ENCODE peak calls at places on chromosomes 2 and 18, in eight cellular contexts. V is stimulated activated CD4-positive, alpha-beta T cell treated with anti-CD3 and anti-CD28 coated beads, Interleukin-1b, Interleukin-23, amount 100 ng/mL, for 24 hours; U is NCI-H774; W is A549; Y is progenitor cell of endocrine pancreas; K is NCI-H1694; A is Peyer's patch; L is psoas muscle. I is an unnamed sample.

GRCh38 chr2:28414583-28414982 is 21.9 kb downstream of the FOSL2 start:
- DNase-seq in K (no peak), A (no peak), V (no peak), L (no peak), Y (no peak), W (no peak), U (no peak), I (no peak)

GRCh38 chr2:187825108-187825507 is 270.9 kb upstream of the TFPI start:
- DNase-seq in W (no peak), K (no peak), L (no peak), A (no peak), Y (no peak), V (no peak), U (no peak), I (no peak)

GRCh38 chr2:49225126-49225525 is 70.8 kb upstream of the FSHR start:
- DNase-seq in U (no peak), L (no peak), W (no peak), K (no peak), V (no peak), A (no peak), Y (no peak), I (no peak)

GRCh38 chr2:73894475-73894850 is 1.7 kb downstream of the ACTG2 start:
- DNase-seq in Y (no peak), V (no peak), W (no peak), A (no peak), L (no peak), K (no peak), U (no peak), I (no peak)

GRCh38 chr18:21439453-21439852 is 161.1 kb downstream of the ESCO1 start:
- DNase-seq in V (no peak), U (no peak), L (no peak), Y (no peak), W (no peak), A (peak), K (no peak), I (no peak)

GRCh38 chr2:100427111-100427510 is 9.6 kb upstream of the CHST10 start:
- DNase-seq in L (no peak), W (no peak), Y (no peak), V (no peak), U (no peak), A (no peak), K (no peak), I (no peak)

GRCh38 chr18:21262979-21263378 is 20.9 kb downstream of the GREB1L start:
- DNase-seq in Y (no peak), W (no peak), U (no peak), A (no peak), V (no peak), L (no peak), K (no peak), I (no peak)

GRCh38 chr18:41881285-41881684 is 73.7 kb upstream of the PIK3C3 start:
- DNase-seq in L (no peak), W (no peak), K (no peak), A (no peak), V (no peak), Y (no peak), U (no peak), I (no peak)

GRCh38 chr2:8137801-8138200 is 544.1 kb upstream of the ID2 start:
- DNase-seq in A (no peak), W (no peak), L (no peak), U (no peak), K (no peak), Y (no peak), V (no peak), I (no peak)

GRCh38 chr2:179711375-179711774 is 150.0 kb downstream of the ZNF385B start:
- DNase-seq in U (no peak), W (no peak), L (no peak), V (no peak), A (no peak), Y (no peak), K (no peak), I (no peak)

GRCh38 chr18:48111547-48111946 is 181.1 kb upstream of the SMAD2 start:
- DNase-seq in U (no peak), Y (no peak), L (no peak), V (no peak), K (no peak), A (no peak), W (no peak), I (no peak)

GRCh38 chr2:109636290-109636675 is 22.1 kb downstream of the SOWAHC start:
- DNase-seq in Y (no peak), A (no peak), U (no peak), K (no peak), V (no peak), L (no peak), W (no peak), I (no peak)

GRCh38 chr2:205438241-205438640 is 244.1 kb upstream of the NRP2 start:
- DNase-seq in V (no peak), A (no peak), K (no peak), L (no peak), Y (no peak), W (no peak), U (no peak), I (no peak)

GRCh38 chr2:120468136-120468535 is 122.2 kb downstream of the INHBB start:
- DNase-seq in W (no peak), Y (no peak), A (no peak), U (no peak), V (no peak), L (no peak), K (no peak), I (no peak)

GRCh38 chr2:186542002-186542401 is 47.9 kb upstream of the ITGAV start:
- DNase-seq in Y (no peak), U (no peak), A (no peak), V (no peak), W (no peak), K (no peak), L (no peak), I (no peak)

GRCh38 chr2:65037178-65037577 is 19.0 kb upstream of the CEP68 start:
- DNase-seq in U (no peak), W (no peak), L (no peak), Y (no peak), K (no peak), A (no peak), V (no peak), I (no peak)

GRCh38 chr18:72543362-72544055 is 633 bp downstream of the CBLN2 start:
- DNase-seq in L (no peak), A (no peak), V (no peak), K (no peak), Y (no peak), W (no peak), U (no peak), I (no peak)

GRCh38 chr2:19349911-19350677 is 8.3 kb downstream of the OSR1 start:
- DNase-seq in U (no peak), A (peak), Y (no peak), K (no peak), W (no peak), V (no peak), L (peak), I (peak)

I was measured in H1.